ENCODE peak calls at places on chromosomes 6 and 20, in five cellular contexts. H is lower lobe of right lung; V is AG10803; F is bronchial epithelial cell; O is CD8-positive, alpha-beta memory T cell. L is an unnamed sample.

GRCh38 chr20:24131684-24132083 is 143.1 kb upstream of the GGTLC1 start:
- DNase-seq in V (no peak), F (no peak), O (no peak), H (no peak), L (no peak)

GRCh38 chr6:21536280-21536766 is 57.2 kb upstream of the SOX4 start:
- DNase-seq in F (no peak), H (no peak), O (no peak), V (no peak), L (no peak)

GRCh38 chr6:100488231-100488630 is 23.5 kb upstream of the SIM1 start:
- DNase-seq in O (no peak), V (peak; percentile 67), F (no peak), H (no peak), L (no peak)

GRCh38 chr20:37958856-37959255 is 55.9 kb downstream of the VSTM2L start:
- DNase-seq in H (no peak), O (no peak), V (no peak), F (no peak), L (no peak)

GRCh38 chr6:13490402-13490801 is 3.0 kb upstream of the GFOD1 start:
- DNase-seq in F (no peak), O (no peak), H (no peak), V (no peak), L (no peak)

GRCh38 chr20:53899351-53900167 is 170.8 kb downstream of the BCAS1 start:
- DNase-seq in V (peak; percentile 85), F (peak; percentile 78), H (no peak), O (peak; percentile 69), L (no peak)

GRCh38 chr6:125136378-125136777 is 17.2 kb upstream of the TPD52L1 start:
- DNase-seq in H (no peak), V (no peak), F (no peak), O (no peak), L (no peak)

GRCh38 chr20:57898332-57898731 is 188.5 kb upstream of the PMEPA1 start:
- DNase-seq in O (no peak), H (no peak), V (no peak), F (no peak), L (no peak)

GRCh38 chr20:2385026-2385425 is 4.3 kb downstream of the TGM6 start:
- DNase-seq in V (peak; percentile 11), O (no peak), F (no peak), H (no peak), L (no peak)

GRCh38 chr20:58144071-58144470 is 84.4 kb downstream of the ANKRD60 start:
- DNase-seq in F (no peak), H (no peak), O (no peak), V (no peak), L (no peak)

GRCh38 chr6:129369737-129370136 is 340.2 kb downstream of the ARHGAP18 start:
- DNase-seq in H (no peak), V (no peak), O (no peak), F (no peak), L (no peak)

GRCh38 chr6:109527989-109528388 is 45.0 kb upstream of the ZBTB24 start:
- DNase-seq in V (no peak), O (no peak), F (peak; percentile 10), H (no peak), L (no peak)

GRCh38 chr6:36150283-36150682 is 20.0 kb downstream of the MAPK13 start:
- DNase-seq in V (peak; percentile 31), H (no peak), O (no peak), F (no peak), L (no peak)

GRCh38 chr6:11712760-11713159 is 65.8 kb downstream of the ADTRP start:
- DNase-seq in O (no peak), H (no peak), V (peak; percentile 76), F (peak; percentile 59), L (no peak)
- H3K4me3 ChIP-seq in O (peak overlapping the region; percentile 1), H (no peak overlapping the region), V (no peak overlapping the region), F (no peak overlapping the region), L (no peak overlapping the region)

GRCh38 chr20:4999788-5000187 is 1.5 kb downstream of the SLC23A2 start:
- DNase-seq in F (no peak), H (no peak), O (no peak), V (no peak), L (no peak)
- H3K4me3 ChIP-seq in F (no peak overlapping the region), H (peak overlapping the region; percentile 93), O (peak overlapping the region; percentile 89), V (peak overlapping the region; percentile 65), L (peak overlapping the region; percentile 84)

DNA sequence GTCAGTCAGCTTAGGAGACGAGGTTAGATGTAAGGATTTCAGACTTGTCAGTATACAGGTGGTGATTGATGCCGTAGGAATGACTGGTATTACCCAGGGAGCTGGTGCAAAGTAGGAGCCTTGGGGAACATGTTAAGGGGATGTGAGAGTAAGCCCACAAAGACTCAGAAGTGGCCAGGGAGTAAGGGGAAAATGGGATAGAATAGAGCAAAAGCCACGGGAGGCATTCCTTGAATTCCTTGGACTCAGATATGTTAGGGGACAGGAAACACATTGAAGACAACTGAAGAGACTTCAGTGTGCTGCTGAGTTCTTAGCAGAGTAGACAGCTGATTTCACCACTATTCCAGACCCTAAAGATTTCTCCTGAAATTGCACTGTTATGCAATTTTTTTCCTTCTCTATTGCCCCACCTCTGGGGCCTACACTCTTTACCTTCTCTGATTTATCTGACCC is 1.2 kb upstream of the ACAT2 start:
- DNase-seq in V (peak; percentile 86), H (no peak), O (no peak), F (peak; percentile 62), L (no peak)
- H3K4me3 ChIP-seq in V (peak overlapping the region; percentile 67), H (peak overlapping the region; percentile 97), O (peak overlapping the region; percentile 96), F (no peak overlapping the region), L (no peak overlapping the region)

GRCh38 chr6:41705996-41706835 is 29.2 kb downstream of the TFEB start:
- DNase-seq in O (no peak), F (no peak), H (peak; percentile 86), V (peak; percentile 79), L (peak; percentile 91)
- H3K4me3 ChIP-seq in O (no peak overlapping the region), F (no peak overlapping the region), H (peak overlapping the region; percentile 6), V (no peak overlapping the region), L (no peak overlapping the region)

L was measured in left lung.